ENCODE peak calls at places on chromosome 4, in ten cellular contexts. One of them, this sample, is unnamed.
A peak's percentile ranks its signal among the peaks of the same experiment; 100 is the strongest.

GRCh38 chr4:139555073-139555704 is 830 bp downstream of the SETD7 start:
- DNase-seq in right cardiac atrium: peak; percentile 92
- DNase-seq in ELR: peak; percentile 89
- DNase-seq in HT1080: peak; percentile 83
- DNase-seq in NCI-H460: peak; percentile 84
- DNase-seq in activated naive CD8-positive, alpha-beta T cell treated with anti-CD3 and anti-CD28 coated beads, Interleukin-2, amount 50 U/mL, for 24 hours: peak; percentile 77
- DNase-seq in activated T-cell treated with anti-CD3 and anti-CD28 coated beads, Interleukin-2, amount 50 U/mL, for 1 hour: peak; percentile 78
- DNase-seq in foreskin keratinocyte: peak; percentile 81
- DNase-seq in retina: peak; percentile 90
- DNase-seq in hippocampal formation: peak; percentile 82
- DNase-seq in this sample: peak; percentile 93

GRCh38 chr4:108592674-108592986 is 27.7 kb upstream of the RPL34 start:
- DNase-seq in right cardiac atrium: no peak
- DNase-seq in ELR: no peak
- DNase-seq in HT1080: no peak
- DNase-seq in NCI-H460: no peak
- DNase-seq in activated naive CD8-positive, alpha-beta T cell treated with anti-CD3 and anti-CD28 coated beads, Interleukin-2, amount 50 U/mL, for 24 hours: no peak
- DNase-seq in activated T-cell treated with anti-CD3 and anti-CD28 coated beads, Interleukin-2, amount 50 U/mL, for 1 hour: no peak
- DNase-seq in foreskin keratinocyte: no peak
- DNase-seq in retina: no peak
- DNase-seq in hippocampal formation: no peak
- DNase-seq in this sample: no peak

GRCh38 chr4:41095973-41096372 is 118.4 kb downstream of the APBB2 start:
- DNase-seq in right cardiac atrium: no peak
- DNase-seq in ELR: peak; percentile 82
- DNase-seq in HT1080: peak; percentile 52
- DNase-seq in NCI-H460: no peak
- DNase-seq in activated naive CD8-positive, alpha-beta T cell treated with anti-CD3 and anti-CD28 coated beads, Interleukin-2, amount 50 U/mL, for 24 hours: no peak
- DNase-seq in activated T-cell treated with anti-CD3 and anti-CD28 coated beads, Interleukin-2, amount 50 U/mL, for 1 hour: no peak
- DNase-seq in foreskin keratinocyte: peak; percentile 93
- DNase-seq in retina: no peak
- DNase-seq in hippocampal formation: no peak
- DNase-seq in this sample: no peak

GRCh38 chr4:133147365-133147821 is 1.7 kb upstream of the PCDH10 start:
- DNase-seq in right cardiac atrium: no peak
- DNase-seq in ELR: peak; percentile 47
- DNase-seq in HT1080: no peak
- DNase-seq in NCI-H460: no peak
- DNase-seq in activated naive CD8-positive, alpha-beta T cell treated with anti-CD3 and anti-CD28 coated beads, Interleukin-2, amount 50 U/mL, for 24 hours: no peak
- DNase-seq in activated T-cell treated with anti-CD3 and anti-CD28 coated beads, Interleukin-2, amount 50 U/mL, for 1 hour: no peak
- DNase-seq in foreskin keratinocyte: peak; percentile 17
- DNase-seq in retina: peak; percentile 69
- DNase-seq in hippocampal formation: no peak
- DNase-seq in this sample: no peak

GRCh38 chr4:184503869-184504300 is 29.5 kb upstream of the IRF2 start:
- DNase-seq in right cardiac atrium: no peak
- DNase-seq in ELR: peak; percentile 63
- DNase-seq in HT1080: peak; percentile 72
- DNase-seq in NCI-H460: no peak
- DNase-seq in activated naive CD8-positive, alpha-beta T cell treated with anti-CD3 and anti-CD28 coated beads, Interleukin-2, amount 50 U/mL, for 24 hours: peak; percentile 29
- DNase-seq in activated T-cell treated with anti-CD3 and anti-CD28 coated beads, Interleukin-2, amount 50 U/mL, for 1 hour: peak; percentile 24
- DNase-seq in foreskin keratinocyte: peak; percentile 72
- DNase-seq in retina: peak; percentile 70
- DNase-seq in hippocampal formation: no peak
- DNase-seq in this sample: no peak

GRCh38 chr4:178426871-178427270 is 984.6 kb upstream of the AGA start:
- DNase-seq in right cardiac atrium: no peak
- DNase-seq in ELR: no peak
- DNase-seq in HT1080: no peak
- DNase-seq in NCI-H460: no peak
- DNase-seq in activated naive CD8-positive, alpha-beta T cell treated with anti-CD3 and anti-CD28 coated beads, Interleukin-2, amount 50 U/mL, for 24 hours: no peak
- DNase-seq in activated T-cell treated with anti-CD3 and anti-CD28 coated beads, Interleukin-2, amount 50 U/mL, for 1 hour: no peak
- DNase-seq in foreskin keratinocyte: no peak
- DNase-seq in retina: no peak
- DNase-seq in hippocampal formation: no peak
- DNase-seq in this sample: no peak

GRCh38 chr4:121989715-121990114 is 37.9 kb upstream of the TRPC3 start:
- DNase-seq in right cardiac atrium: peak; percentile 15
- DNase-seq in ELR: peak; percentile 17
- DNase-seq in HT1080: peak; percentile 48
- DNase-seq in NCI-H460: peak; percentile 20
- DNase-seq in activated naive CD8-positive, alpha-beta T cell treated with anti-CD3 and anti-CD28 coated beads, Interleukin-2, amount 50 U/mL, for 24 hours: no peak
- DNase-seq in activated T-cell treated with anti-CD3 and anti-CD28 coated beads, Interleukin-2, amount 50 U/mL, for 1 hour: no peak
- DNase-seq in foreskin keratinocyte: no peak
- DNase-seq in retina: no peak
- DNase-seq in hippocampal formation: no peak
- DNase-seq in this sample: no peak

GRCh38 chr4:74873545-74874295 is 59.2 kb upstream of the PARM1 start:
- DNase-seq in right cardiac atrium: no peak
- DNase-seq in ELR: no peak
- DNase-seq in HT1080: no peak
- DNase-seq in NCI-H460: no peak
- DNase-seq in activated naive CD8-positive, alpha-beta T cell treated with anti-CD3 and anti-CD28 coated beads, Interleukin-2, amount 50 U/mL, for 24 hours: no peak
- DNase-seq in activated T-cell treated with anti-CD3 and anti-CD28 coated beads, Interleukin-2, amount 50 U/mL, for 1 hour: no peak
- DNase-seq in foreskin keratinocyte: no peak
- DNase-seq in retina: peak; percentile 64
- DNase-seq in hippocampal formation: no peak
- DNase-seq in this sample: no peak

GRCh38 chr4:40720931-40721330 is 28.8 kb upstream of the NSUN7 start:
- DNase-seq in right cardiac atrium: no peak
- DNase-seq in ELR: no peak
- DNase-seq in HT1080: no peak
- DNase-seq in NCI-H460: no peak
- DNase-seq in activated naive CD8-positive, alpha-beta T cell treated with anti-CD3 and anti-CD28 coated beads, Interleukin-2, amount 50 U/mL, for 24 hours: no peak
- DNase-seq in activated T-cell treated with anti-CD3 and anti-CD28 coated beads, Interleukin-2, amount 50 U/mL, for 1 hour: no peak
- DNase-seq in foreskin keratinocyte: no peak
- DNase-seq in retina: no peak
- DNase-seq in hippocampal formation: no peak
- DNase-seq in this sample: no peak

GRCh38 chr4:134024251-134024650 is 177.3 kb downstream of the PABPC4L start:
- DNase-seq in right cardiac atrium: no peak
- DNase-seq in ELR: peak; percentile 53
- DNase-seq in HT1080: peak; percentile 31
- DNase-seq in NCI-H460: peak; percentile 30
- DNase-seq in activated naive CD8-positive, alpha-beta T cell treated with anti-CD3 and anti-CD28 coated beads, Interleukin-2, amount 50 U/mL, for 24 hours: no peak
- DNase-seq in activated T-cell treated with anti-CD3 and anti-CD28 coated beads, Interleukin-2, amount 50 U/mL, for 1 hour: no peak
- DNase-seq in foreskin keratinocyte: peak; percentile 41
- DNase-seq in retina: no peak
- DNase-seq in hippocampal formation: no peak
- DNase-seq in this sample: no peak

GRCh38 chr4:22897520-22898108 is 204.9 kb downstream of the GBA3 start:
- DNase-seq in right cardiac atrium: no peak
- DNase-seq in ELR: peak; percentile 19
- DNase-seq in HT1080: peak; percentile 14
- DNase-seq in NCI-H460: peak; percentile 33
- DNase-seq in activated naive CD8-positive, alpha-beta T cell treated with anti-CD3 and anti-CD28 coated beads, Interleukin-2, amount 50 U/mL, for 24 hours: peak; percentile 11
- DNase-seq in activated T-cell treated with anti-CD3 and anti-CD28 coated beads, Interleukin-2, amount 50 U/mL, for 1 hour: no peak
- DNase-seq in foreskin keratinocyte: peak; percentile 18
- DNase-seq in retina: peak; percentile 34
- DNase-seq in hippocampal formation: no peak
- DNase-seq in this sample: no peak

GRCh38 chr4:116520886-116521285 is 564.5 kb downstream of the TRAM1L1 start:
- DNase-seq in right cardiac atrium: no peak
- DNase-seq in ELR: no peak
- DNase-seq in HT1080: no peak
- DNase-seq in NCI-H460: no peak
- DNase-seq in activated naive CD8-positive, alpha-beta T cell treated with anti-CD3 and anti-CD28 coated beads, Interleukin-2, amount 50 U/mL, for 24 hours: no peak
- DNase-seq in activated T-cell treated with anti-CD3 and anti-CD28 coated beads, Interleukin-2, amount 50 U/mL, for 1 hour: no peak
- DNase-seq in foreskin keratinocyte: no peak
- DNase-seq in retina: no peak
- DNase-seq in hippocampal formation: no peak
- DNase-seq in this sample: no peak

This sample was measured in Right ventricle myocardium inferior.